ENCODE peak calls at places on chromosomes 12 and 14, in four cellular contexts. B is HepG2, S is SK-N-MC, X is Panc1. G is an unnamed sample.

GRCh38 chr12:116194935-116195431 is 82.5 kb downstream of the MED13L start:
- DNase-seq in B (no peak), S (no peak), X (no peak), G (no peak)

GRCh38 chr12:103930787-103931536 is 752 bp downstream of the HSP90B1 start:
- DNase-seq in B (peak), S (no peak), X (no peak), G (peak)

GRCh38 chr12:125280482-125281377 is 215.5 kb downstream of the AACS start:
- DNase-seq in B (no peak), S (no peak), X (no peak), G (no peak)

GRCh38 chr12:133251732-133252131 is 16.1 kb upstream of the ANHX start:
- DNase-seq in B (no peak), S (no peak), X (no peak), G (no peak)

GRCh38 chr14:26531894-26532293 is 65.9 kb downstream of the NOVA1 start:
- DNase-seq in B (peak), S (no peak), X (no peak), G (no peak)

GRCh38 chr12:124392271-124392990 is 97.5 kb downstream of the RFLNA start:
- DNase-seq in B (no peak), S (no peak), X (no peak), G (peak)

GRCh38 chr12:6632026-6632978 is 3.5 kb downstream of the LPAR5 start:
- DNase-seq in B (no peak), S (no peak), X (no peak), G (peak)

GRCh38 chr12:3700861-3701260 is 52.0 kb downstream of the CRACR2A start:
- DNase-seq in B (no peak), S (no peak), X (no peak), G (no peak)

GRCh38 chr14:36553650-36554260 is 28.7 kb downstream of the NKX2-8 start:
- DNase-seq in B (peak), S (peak), X (peak), G (peak)

GRCh38 chr12:29350080-29350479 is 30.9 kb downstream of the ERGIC2 start:
- DNase-seq in B (peak), S (peak), X (no peak), G (no peak)

GRCh38 chr14:30445394-30445793 is 113.6 kb upstream of the G2E3 start:
- DNase-seq in B (no peak), S (no peak), X (no peak), G (no peak)

GRCh38 chr14:36048667-36049066 is 127.9 kb downstream of the PTCSC3 start:
- DNase-seq in B (no peak), S (no peak), X (no peak), G (no peak)

GRCh38 chr14:92154283-92154942 is 32.6 kb downstream of the CPSF2 start:
- DNase-seq in B (peak), S (no peak), X (no peak), G (no peak)

GRCh38 chr12:109842021-109842420 is 8.8 kb upstream of the TRPV4 start:
- DNase-seq in B (no peak), S (no peak), X (no peak), G (no peak)

GRCh38 chr12:44795970-44796369 is 80.1 kb downstream of the NELL2 start:
- DNase-seq in B (no peak), S (no peak), X (no peak), G (no peak)

DNA sequence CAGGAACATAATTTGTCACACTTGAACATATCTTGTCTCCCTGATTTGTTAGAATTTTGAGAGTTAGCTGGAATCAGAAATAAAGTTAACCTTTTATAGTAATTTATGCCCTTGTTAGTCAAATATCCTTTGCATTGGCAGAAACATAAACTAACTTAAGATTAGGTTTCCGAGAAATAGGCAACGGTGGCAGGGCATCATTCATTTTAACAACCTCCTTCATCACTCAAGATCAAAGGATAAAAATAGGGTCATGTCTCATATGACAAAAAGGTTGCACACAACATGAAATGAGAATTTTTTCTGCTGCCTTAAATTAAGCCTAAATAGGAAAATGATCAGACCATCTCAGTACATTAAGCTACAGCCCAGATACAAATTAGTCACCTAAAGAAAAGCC is 81.2 kb downstream of the NELL2 start:
- DNase-seq in B (no peak), S (no peak), X (no peak), G (no peak)
- TF ChIP-seq POLR2AphosphoS5 in B (no peak), S (no peak), X (no peak), G (no peak)

GRCh38 chr12:111761706-111762105 is 5.0 kb upstream of the ALDH2 start:
- DNase-seq in B (no peak), S (no peak), X (no peak), G (no peak)
- H3K27ac ChIP-seq in B (no peak), S (no peak), X (no peak), G (no peak)

GRCh38 chr14:81344461-81345160 is 55.5 kb downstream of the STON2 start:
- DNase-seq in B (no peak), S (no peak), X (no peak), G (no peak)
- TF ChIP-seq POLR2AphosphoS5 in B (no peak), S (no peak), X (no peak), G (no peak)

GRCh38 chr14:51872396-51872795 is 12.0 kb downstream of the GNG2 start:
- DNase-seq in B (no peak), S (no peak), X (no peak), G (no peak)

GRCh38 chr14:51869426-51870113 is 9.2 kb downstream of the GNG2 start:
- DNase-seq in B (no peak), S (no peak), X (no peak), G (no peak)

GRCh38 chr14:51870620-51871019 is 10.2 kb downstream of the GNG2 start:
- DNase-seq in B (no peak), S (no peak), X (no peak), G (no peak)

GRCh38 chr14:51873221-51873893 is 12.9 kb downstream of the GNG2 start:
- DNase-seq in B (no peak), S (no peak), X (no peak), G (no peak)

GRCh38 chr14:51871846-51872245 is 11.4 kb downstream of the GNG2 start:
- DNase-seq in B (no peak), S (no peak), X (no peak), G (no peak)
- H3K27ac ChIP-seq in B (no peak), S (no peak), X (no peak), G (no peak)

GRCh38 chr14:100907240-100907639 is 3.7 kb upstream of the RTL1 start:
- DNase-seq in B (no peak), S (no peak), X (no peak), G (no peak)

GRCh38 chr14:100904307-100905019 is 941 bp upstream of the RTL1 start:
- DNase-seq in B (no peak), S (no peak), X (no peak), G (no peak)

GRCh38 chr14:100906420-100906819 is 2.9 kb upstream of the RTL1 start:
- DNase-seq in B (no peak), S (no peak), X (no peak), G (no peak)

GRCh38 chr14:100903672-100904185 is at the start of gene RTL1:
- DNase-seq in B (no peak), S (no peak), X (no peak), G (no peak)

DNA sequence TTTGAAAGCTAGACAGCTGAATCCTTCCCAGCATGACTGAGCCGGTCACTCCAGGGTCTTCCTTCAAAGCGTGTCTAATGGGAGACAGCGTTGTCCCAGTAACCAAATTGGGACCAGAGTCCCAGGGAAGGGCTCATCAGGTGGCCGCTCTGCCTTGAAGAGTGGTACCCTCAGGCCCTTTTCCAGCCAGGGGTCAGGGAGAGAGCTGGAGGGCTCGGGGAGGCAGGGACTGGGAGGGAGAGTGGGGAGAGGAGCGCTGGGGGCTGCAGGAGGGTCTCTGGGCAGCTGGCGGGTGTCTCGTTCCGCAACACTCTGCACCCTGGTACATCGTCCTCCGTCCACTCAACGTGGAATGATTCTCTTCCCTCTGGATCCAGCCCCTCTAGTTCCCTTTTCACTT is 1.6 kb upstream of the RTL1 start:
- DNase-seq in B (no peak), S (no peak), X (no peak), G (no peak)
- TF ChIP-seq POLR2AphosphoS5 in B (no peak), S (no peak), X (no peak), G (no peak)

DNA sequence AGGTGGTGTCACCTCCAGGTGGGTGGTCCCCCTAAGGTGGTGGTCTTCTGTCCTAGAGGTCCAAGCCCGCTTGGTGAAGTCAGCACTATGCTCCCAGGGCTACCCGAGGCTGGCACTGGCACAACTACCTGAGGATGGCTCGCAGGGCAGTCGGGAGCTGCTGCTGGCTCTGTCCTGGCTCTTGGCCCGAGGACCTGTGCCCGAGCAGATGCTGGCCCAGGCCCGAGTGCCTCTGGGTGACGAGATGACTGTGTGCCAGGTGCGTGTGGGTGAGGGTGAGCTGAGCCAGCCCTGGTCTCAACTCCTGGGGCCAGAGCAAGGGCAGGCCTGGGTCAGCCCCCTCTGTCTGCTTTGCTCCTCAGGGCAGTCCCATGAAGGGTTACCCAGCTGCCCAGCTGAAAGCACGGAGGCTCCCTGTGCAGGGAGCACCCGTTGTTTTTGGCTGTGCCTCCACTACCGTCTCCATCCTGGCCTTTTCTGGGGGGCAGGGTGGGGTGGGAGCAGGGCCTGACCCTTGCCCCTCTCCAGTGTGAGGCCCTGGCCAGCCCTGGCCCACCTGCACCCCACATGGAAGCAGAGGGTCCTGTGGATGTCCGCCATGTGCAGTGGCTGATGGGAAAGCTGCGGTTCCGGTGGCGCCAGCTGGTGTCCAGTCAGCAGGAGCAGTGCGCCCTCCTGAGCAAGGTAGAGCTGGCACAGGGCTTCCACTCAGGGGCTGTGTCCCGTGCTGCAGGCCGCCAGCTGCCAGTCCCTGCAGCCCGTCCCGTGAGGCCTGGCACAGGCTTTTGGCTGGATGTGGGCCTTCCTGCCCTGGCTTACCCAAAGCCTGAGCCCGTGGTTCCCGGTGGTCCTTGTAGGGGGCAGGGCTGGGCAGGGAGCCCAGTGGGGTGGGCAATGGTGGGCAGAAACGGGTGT is 1.3 kb downstream of the TEDC1 start:
- DNase-seq in B (no peak), S (no peak), X (no peak), G (no peak)
- H3K27ac ChIP-seq in B (peak), S (no peak), X (peak), G (no peak)

GRCh38 chr14:68941820-68942219 is 37.3 kb downstream of the ACTN1 start:
- DNase-seq in B (peak), S (peak), X (no peak), G (no peak)

GRCh38 chr14:68940614-68941185 is 38.4 kb downstream of the ACTN1 start:
- DNase-seq in B (no peak), S (no peak), X (no peak), G (no peak)

GRCh38 chr14:68938515-68939423 is 40.3 kb downstream of the ACTN1 start:
- DNase-seq in B (peak), S (no peak), X (no peak), G (no peak)

GRCh38 chr14:68939424-68939892 is 39.6 kb downstream of the ACTN1 start:
- DNase-seq in B (no peak), S (no peak), X (no peak), G (no peak)

GRCh38 chr14:68939893-68940613 is 39.0 kb downstream of the ACTN1 start:
- DNase-seq in B (peak), S (no peak), X (peak), G (no peak)
- TF ChIP-seq POLR2AphosphoS5 in B (no peak), S (no peak), X (no peak), G (no peak)

GRCh38 chr12:62603811-62604098 is 137.1 kb downstream of the MON2 start:
- DNase-seq in B (no peak), S (no peak), X (no peak), G (no peak)
- H3K27ac ChIP-seq in B (peak), S (peak), X (peak), G (peak)

DNA sequence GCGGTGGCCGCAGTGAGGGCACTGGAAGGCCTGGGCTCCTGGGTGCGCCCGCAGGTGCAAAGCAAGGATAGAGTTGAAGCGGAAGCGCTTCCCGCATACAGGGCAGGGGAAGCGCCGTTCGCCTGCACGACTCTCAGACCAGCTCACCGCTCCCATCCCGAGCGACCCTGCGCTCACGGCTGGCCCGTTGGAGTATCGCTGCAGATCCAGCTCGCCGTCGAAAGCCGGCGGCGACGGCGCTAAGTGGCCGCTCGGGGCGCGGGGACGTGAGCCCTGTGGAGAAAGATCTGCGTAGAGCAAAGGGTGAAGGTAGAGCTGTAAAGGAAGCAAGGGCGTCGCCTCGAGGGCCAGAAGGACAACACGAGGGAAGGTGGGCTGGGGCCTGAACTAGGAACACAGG is 5.4 kb downstream of the ZNF219 start:
- DNase-seq in B (no peak), S (no peak), X (no peak), G (no peak)
- TF ChIP-seq POLR2AphosphoS5 in B (no peak), S (no peak), X (no peak), G (no peak)

GRCh38 chr14:105480807-105481801 is 5.6 kb upstream of the CRIP1 start:
- DNase-seq in B (peak), S (peak), X (no peak), G (peak)
- H3K27ac ChIP-seq in B (peak), S (peak), X (peak), G (peak)